ENCODE peak calls at places on chromosomes 13 and 19, in six cellular contexts. One of them, this sample, is unnamed.

GRCh38 chr13:48833412-48833811 is 142.3 kb upstream of the FNDC3A start:
- DNase-seq in right lobe of liver: no peak
- DNase-seq in CD4-positive, alpha-beta memory T cell: no peak
- DNase-seq in neural crest cell: no peak
- DNase-seq in tibial artery: no peak
- DNase-seq in stomach: no peak
- DNase-seq in this sample: no peak

GRCh38 chr19:49200238-49200862 is 42.8 kb downstream of the TRPM4 start:
- DNase-seq in stomach: no peak
- DNase-seq in CD4-positive, alpha-beta memory T cell: no peak
- DNase-seq in right lobe of liver: no peak
- DNase-seq in tibial artery: no peak
- DNase-seq in neural crest cell: no peak
- DNase-seq in this sample: no peak

GRCh38 chr19:41872775-41873647 is 4.1 kb upstream of the CD79A start:
- DNase-seq in neural crest cell: peak; percentile 53
- DNase-seq in tibial artery: no peak
- DNase-seq in CD4-positive, alpha-beta memory T cell: peak; percentile 59
- DNase-seq in stomach: peak; percentile 88
- DNase-seq in right lobe of liver: peak; percentile 76
- DNase-seq in this sample: no peak

GRCh38 chr19:8210660-8211101 is 1.5 kb downstream of the CERS4 start:
- DNase-seq in right lobe of liver: no peak
- DNase-seq in stomach: no peak
- DNase-seq in tibial artery: no peak
- DNase-seq in CD4-positive, alpha-beta memory T cell: no peak
- DNase-seq in neural crest cell: no peak
- DNase-seq in this sample: no peak

GRCh38 chr13:42076309-42076713 is 27.9 kb downstream of the DGKH start:
- DNase-seq in stomach: no peak
- DNase-seq in CD4-positive, alpha-beta memory T cell: no peak
- DNase-seq in neural crest cell: no peak
- DNase-seq in right lobe of liver: no peak
- DNase-seq in tibial artery: no peak
- DNase-seq in this sample: no peak

GRCh38 chr19:18357442-18358264 is 17.3 kb downstream of the PGPEP1 start:
- DNase-seq in CD4-positive, alpha-beta memory T cell: no peak
- DNase-seq in right lobe of liver: peak; percentile 43
- DNase-seq in neural crest cell: no peak
- DNase-seq in tibial artery: no peak
- DNase-seq in stomach: peak; percentile 40
- DNase-seq in this sample: no peak

GRCh38 chr19:31233288-31233687 is 115.9 kb downstream of the TSHZ3 start:
- DNase-seq in stomach: no peak
- DNase-seq in neural crest cell: no peak
- DNase-seq in CD4-positive, alpha-beta memory T cell: no peak
- DNase-seq in tibial artery: no peak
- DNase-seq in right lobe of liver: no peak
- DNase-seq in this sample: no peak

GRCh38 chr13:97231118-97231831 is 9.1 kb downstream of the MBNL2 start:
- DNase-seq in CD4-positive, alpha-beta memory T cell: no peak
- DNase-seq in tibial artery: no peak
- DNase-seq in neural crest cell: no peak
- DNase-seq in right lobe of liver: no peak
- DNase-seq in stomach: no peak
- DNase-seq in this sample: no peak

GRCh38 chr13:54775501-54776191 is 1747.0 kb downstream of the OLFM4 start:
- DNase-seq in stomach: no peak
- DNase-seq in neural crest cell: no peak
- DNase-seq in right lobe of liver: no peak
- DNase-seq in CD4-positive, alpha-beta memory T cell: no peak
- DNase-seq in tibial artery: no peak
- DNase-seq in this sample: no peak

GRCh38 chr19:41868989-41869300 is 8.1 kb upstream of the CD79A start:
- DNase-seq in CD4-positive, alpha-beta memory T cell: no peak
- DNase-seq in tibial artery: no peak
- DNase-seq in right lobe of liver: no peak
- DNase-seq in stomach: no peak
- DNase-seq in neural crest cell: no peak
- DNase-seq in this sample: no peak

This sample was measured in HS-5.